ENCODE peak calls at places on chromosome 5, in eight cellular contexts. D is AG09309, I is choroid plexus epithelial cell, N is NB4, L is pancreas, T is AG09319, W is fibroblast of lung, B is upper lobe of left lung. O is an unnamed sample.

GRCh38 chr5:129135633-129136032 is 41.1 kb downstream of the ISOC1 start:
- DNase-seq in D (no peak), I (no peak), N (peak), L (no peak), T (no peak), W (no peak), B (no peak), O (no peak)

GRCh38 chr5:203246-203645 is 12.0 kb downstream of the LRRC14B start:
- DNase-seq in D (no peak), I (no peak), N (no peak), L (no peak), T (no peak), W (no peak), B (no peak), O (no peak)

GRCh38 chr5:84430863-84431663 is 46.4 kb upstream of the EDIL3 start:
- DNase-seq in D (no peak), I (peak), N (no peak), L (no peak), T (no peak), W (no peak), B (no peak), O (peak)

GRCh38 chr5:135829681-135830383 is 4.6 kb upstream of the SLC25A48 start:
- DNase-seq in D (peak), I (peak), N (peak), L (peak), T (no peak), W (peak), B (peak), O (peak)

GRCh38 chr5:59599729-59600128 is 293.8 kb downstream of the PDE4D start:
- DNase-seq in D (no peak), I (no peak), N (no peak), L (no peak), T (no peak), W (no peak), B (no peak), O (no peak)

GRCh38 chr5:44681906-44682305 is 126.8 kb upstream of the MRPS30 start:
- DNase-seq in D (no peak), I (no peak), N (no peak), L (no peak), T (no peak), W (no peak), B (no peak), O (no peak)

GRCh38 chr5:7250609-7251008 is 145.3 kb upstream of the ADCY2 start:
- DNase-seq in D (no peak), I (no peak), N (peak), L (no peak), T (no peak), W (no peak), B (no peak), O (no peak)

GRCh38 chr5:140628711-140629110 is 4.3 kb downstream of the CD14 start:
- DNase-seq in D (no peak), I (no peak), N (no peak), L (no peak), T (no peak), W (peak), B (no peak), O (peak)

GRCh38 chr5:151523335-151523734 is 67.8 kb downstream of the FAT2 start:
- DNase-seq in D (peak), I (peak), N (peak), L (no peak), T (no peak), W (peak), B (no peak), O (peak)

GRCh38 chr5:12023614-12024241 is 119.5 kb upstream of the CTNND2 start:
- DNase-seq in D (peak), I (peak), N (peak), L (no peak), T (no peak), W (peak), B (no peak), O (peak)

GRCh38 chr5:135236187-135236835 is 162.7 kb downstream of the MACROH2A1 start:
- DNase-seq in D (no peak), I (no peak), N (no peak), L (no peak), T (no peak), W (no peak), B (no peak), O (no peak)

GRCh38 chr5:135264451-135265445 is 134.3 kb downstream of the MACROH2A1 start:
- DNase-seq in D (no peak), I (peak), N (no peak), L (no peak), T (no peak), W (peak), B (no peak), O (no peak)

GRCh38 chr5:115450741-115451140 is 93.8 kb downstream of the FEM1C start:
- DNase-seq in D (peak), I (peak), N (no peak), L (no peak), T (peak), W (peak), B (no peak), O (peak)

GRCh38 chr5:5291357-5291756 is 131.1 kb upstream of the ICE1 start:
- DNase-seq in D (no peak), I (peak), N (no peak), L (no peak), T (no peak), W (peak), B (no peak), O (no peak)

GRCh38 chr5:112342364-112342763 is 76.7 kb downstream of the EPB41L4A start:
- DNase-seq in D (no peak), I (no peak), N (no peak), L (no peak), T (no peak), W (no peak), B (no peak), O (no peak)

GRCh38 chr5:138925090-138925635 is 50.0 kb upstream of the LRRTM2 start:
- DNase-seq in D (no peak), I (no peak), N (no peak), L (no peak), T (no peak), W (no peak), B (no peak), O (no peak)

GRCh38 chr5:64654184-64654938 is 35.9 kb upstream of the SHISAL2B start:
- DNase-seq in D (no peak), I (no peak), N (no peak), L (no peak), T (no peak), W (no peak), B (no peak), O (no peak)

GRCh38 chr5:152560508-152561137 is 155.5 kb upstream of the NMUR2 start:
- DNase-seq in D (no peak), I (peak), N (peak), L (peak), T (no peak), W (peak), B (peak), O (peak)

GRCh38 chr5:127844631-127845030 is 141.4 kb downstream of the CCDC192 start:
- DNase-seq in D (no peak), I (peak), N (no peak), L (no peak), T (no peak), W (no peak), B (no peak), O (no peak)

GRCh38 chr5:81164936-81165335 is 68.2 kb upstream of the CKMT2 start:
- DNase-seq in D (no peak), I (peak), N (no peak), L (no peak), T (no peak), W (peak), B (no peak), O (no peak)

GRCh38 chr5:28301676-28302075 is 1263.3 kb upstream of the CDH9 start:
- DNase-seq in D (no peak), I (peak), N (peak), L (no peak), T (no peak), W (peak), B (no peak), O (peak)

GRCh38 chr5:16522096-16522495 is 56.5 kb upstream of the ZNF622 start:
- DNase-seq in D (no peak), I (no peak), N (no peak), L (no peak), T (no peak), W (no peak), B (no peak), O (no peak)

GRCh38 chr5:140627972-140628371 is 5.0 kb downstream of the CD14 start:
- DNase-seq in D (no peak), I (no peak), N (no peak), L (no peak), T (no peak), W (no peak), B (no peak), O (no peak)

GRCh38 chr5:107389130-107389553 is 281.6 kb downstream of the EFNA5 start:
- DNase-seq in D (no peak), I (peak), N (peak), L (no peak), T (no peak), W (peak), B (peak), O (peak)

GRCh38 chr5:134874831-134875655 is 872 bp downstream of the TXNDC15 start:
- DNase-seq in D (peak), I (peak), N (peak), L (peak), T (peak), W (peak), B (peak), O (peak)

GRCh38 chr5:149371296-149371962 is 7.7 kb downstream of the IL17B start:
- DNase-seq in D (no peak), I (peak), N (peak), L (peak), T (no peak), W (peak), B (peak), O (peak)

GRCh38 chr5:17077447-17078233 is 139.8 kb upstream of the BASP1 start:
- DNase-seq in D (no peak), I (no peak), N (no peak), L (no peak), T (no peak), W (no peak), B (no peak), O (no peak)

GRCh38 chr5:157516016-157516415 is 56.0 kb downstream of the NIPAL4 start:
- DNase-seq in D (no peak), I (peak), N (no peak), L (no peak), T (no peak), W (peak), B (no peak), O (peak)

GRCh38 chr5:112685929-112686328 is 51.8 kb upstream of the APC start:
- DNase-seq in D (no peak), I (peak), N (no peak), L (no peak), T (no peak), W (peak), B (no peak), O (peak)

GRCh38 chr5:108629779-108630178 is 117.9 kb upstream of the FER start:
- DNase-seq in D (no peak), I (no peak), N (no peak), L (no peak), T (no peak), W (no peak), B (no peak), O (no peak)

GRCh38 chr5:14176888-14177287 is 33.7 kb downstream of the TRIO start:
- DNase-seq in D (no peak), I (no peak), N (no peak), L (no peak), T (no peak), W (no peak), B (no peak), O (no peak)

GRCh38 chr5:149325166-149325735 is 20.0 kb upstream of the GRPEL2 start:
- DNase-seq in D (no peak), I (peak), N (no peak), L (no peak), T (no peak), W (peak), B (no peak), O (peak)

GRCh38 chr5:135484563-135485157 is 32.5 kb upstream of the TIFAB start:
- DNase-seq in D (no peak), I (no peak), N (no peak), L (no peak), T (no peak), W (no peak), B (peak), O (no peak)

GRCh38 chr5:158530111-158530510 is 569.6 kb downstream of the EBF1 start:
- DNase-seq in D (no peak), I (no peak), N (no peak), L (no peak), T (no peak), W (no peak), B (no peak), O (no peak)

GRCh38 chr5:174729075-174729680 is 4.8 kb downstream of the MSX2 start:
- DNase-seq in D (no peak), I (no peak), N (no peak), L (no peak), T (no peak), W (no peak), B (no peak), O (no peak)

GRCh38 chr5:7824995-7825394 is 25.9 kb downstream of the CFAP90 start:
- DNase-seq in D (no peak), I (no peak), N (no peak), L (no peak), T (no peak), W (no peak), B (no peak), O (no peak)

DNA sequence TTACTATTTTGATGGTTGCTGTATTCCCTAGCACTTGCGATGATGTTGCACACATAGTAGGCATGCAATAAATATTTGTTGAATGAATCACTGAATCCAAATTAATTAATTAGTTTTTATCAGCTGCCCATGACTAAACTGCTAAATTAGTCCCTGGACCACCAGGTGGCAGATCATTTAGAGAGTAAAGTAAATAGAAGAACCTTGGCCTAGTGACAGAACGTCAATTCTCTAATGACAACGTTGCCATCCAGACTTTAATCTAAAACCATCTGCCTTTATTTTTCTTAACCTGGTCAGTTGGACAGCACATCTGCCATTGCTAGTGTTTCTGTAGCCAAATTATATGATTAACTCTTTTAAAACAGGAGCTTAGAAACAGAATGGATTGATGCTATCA is 457.5 kb downstream of the KIF4B start:
- DNase-seq in D (no peak), I (no peak), N (no peak), L (no peak), T (no peak), W (no peak), B (no peak), O (no peak)
- TF ChIP-seq CTCF in D (no peak), I (no peak), N (no peak), L (no peak), T (no peak), W (no peak), B (no peak), O (no peak)

DNA sequence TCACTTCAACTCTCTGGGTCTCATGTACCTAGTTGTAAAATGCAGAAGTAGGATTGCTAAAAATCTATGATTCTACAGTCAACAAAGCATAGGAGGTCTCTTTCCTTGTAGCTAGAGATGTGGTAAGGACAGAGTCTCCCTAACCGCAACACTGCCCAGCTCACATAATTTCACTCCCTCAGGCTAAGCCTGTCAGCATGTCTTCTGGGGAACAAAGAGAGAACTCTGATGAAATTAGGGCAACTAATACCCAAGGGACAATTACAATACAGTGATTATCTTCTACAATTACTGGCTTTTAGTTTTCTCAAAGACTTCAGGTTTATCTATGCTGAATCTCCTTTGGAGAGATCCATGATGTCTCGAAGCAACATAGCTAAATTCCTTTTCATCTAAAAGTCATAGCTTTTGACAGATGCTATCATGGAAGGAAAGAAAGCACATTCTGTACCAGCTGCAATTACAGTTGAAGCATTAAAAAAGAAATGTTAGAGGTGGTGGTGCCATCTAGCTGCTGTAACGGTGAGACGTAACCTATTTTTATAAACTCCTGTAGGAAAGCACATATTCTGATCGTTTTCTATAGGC is 141.1 kb upstream of the TARS1 start:
- DNase-seq in D (no peak), I (peak), N (peak), L (no peak), T (no peak), W (peak), B (no peak), O (peak)
- TF ChIP-seq CTCF in D (peak), I (peak), N (peak), L (no peak), T (peak), W (peak), B (no peak), O (peak)

DNA sequence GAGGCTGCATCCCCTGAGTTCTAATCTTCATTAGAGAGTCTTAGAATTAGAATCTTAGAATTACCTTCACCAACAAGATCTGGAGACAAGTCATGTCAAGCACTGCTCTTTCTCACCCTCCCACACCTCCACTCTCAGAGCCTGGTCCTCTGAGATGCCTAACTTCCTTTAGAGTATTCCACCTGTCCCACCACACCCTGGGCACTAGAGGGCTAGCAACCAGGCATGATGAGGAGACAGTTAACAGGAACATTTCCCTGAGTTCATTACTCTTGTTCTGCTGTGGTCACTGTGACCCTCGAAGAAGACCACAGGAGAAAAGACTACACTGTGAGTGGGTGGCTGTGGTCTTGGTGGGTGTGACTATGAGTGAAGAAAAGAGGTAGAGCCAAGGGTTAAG is 25.2 kb upstream of the MAP1B start:
- DNase-seq in D (no peak), I (no peak), N (no peak), L (no peak), T (no peak), W (no peak), B (no peak), O (no peak)
- TF ChIP-seq CTCF in D (no peak), I (no peak), N (no peak), L (no peak), T (no peak), W (no peak), B (no peak), O (no peak)

GRCh38 chr5:168471785-168472184 is 14.5 kb upstream of the RARS1 start:
- DNase-seq in D (no peak), I (peak), N (no peak), L (no peak), T (no peak), W (peak), B (no peak), O (no peak)

GRCh38 chr5:168467755-168468280 is 18.5 kb upstream of the RARS1 start:
- DNase-seq in D (no peak), I (no peak), N (no peak), L (no peak), T (no peak), W (no peak), B (no peak), O (no peak)

GRCh38 chr5:168477060-168477459 is 9.2 kb upstream of the RARS1 start:
- DNase-seq in D (peak), I (peak), N (peak), L (no peak), T (peak), W (peak), B (no peak), O (peak)

GRCh38 chr5:168468836-168469235 is 17.4 kb upstream of the RARS1 start:
- DNase-seq in D (peak), I (peak), N (no peak), L (no peak), T (no peak), W (peak), B (no peak), O (peak)

GRCh38 chr5:168472329-168472728 is 13.9 kb upstream of the RARS1 start:
- DNase-seq in D (peak), I (peak), N (no peak), L (no peak), T (peak), W (peak), B (no peak), O (peak)
- TF ChIP-seq CTCF in D (peak), I (peak), N (no peak), L (no peak), T (peak), W (peak), B (no peak), O (peak)

GRCh38 chr5:9387879-9388278 is 158.0 kb downstream of the SEMA5A start:
- DNase-seq in D (no peak), I (peak), N (no peak), L (no peak), T (no peak), W (no peak), B (no peak), O (no peak)
- TF ChIP-seq CTCF in D (peak), I (peak), N (no peak), L (no peak), T (no peak), W (no peak), B (no peak), O (no peak)

DNA sequence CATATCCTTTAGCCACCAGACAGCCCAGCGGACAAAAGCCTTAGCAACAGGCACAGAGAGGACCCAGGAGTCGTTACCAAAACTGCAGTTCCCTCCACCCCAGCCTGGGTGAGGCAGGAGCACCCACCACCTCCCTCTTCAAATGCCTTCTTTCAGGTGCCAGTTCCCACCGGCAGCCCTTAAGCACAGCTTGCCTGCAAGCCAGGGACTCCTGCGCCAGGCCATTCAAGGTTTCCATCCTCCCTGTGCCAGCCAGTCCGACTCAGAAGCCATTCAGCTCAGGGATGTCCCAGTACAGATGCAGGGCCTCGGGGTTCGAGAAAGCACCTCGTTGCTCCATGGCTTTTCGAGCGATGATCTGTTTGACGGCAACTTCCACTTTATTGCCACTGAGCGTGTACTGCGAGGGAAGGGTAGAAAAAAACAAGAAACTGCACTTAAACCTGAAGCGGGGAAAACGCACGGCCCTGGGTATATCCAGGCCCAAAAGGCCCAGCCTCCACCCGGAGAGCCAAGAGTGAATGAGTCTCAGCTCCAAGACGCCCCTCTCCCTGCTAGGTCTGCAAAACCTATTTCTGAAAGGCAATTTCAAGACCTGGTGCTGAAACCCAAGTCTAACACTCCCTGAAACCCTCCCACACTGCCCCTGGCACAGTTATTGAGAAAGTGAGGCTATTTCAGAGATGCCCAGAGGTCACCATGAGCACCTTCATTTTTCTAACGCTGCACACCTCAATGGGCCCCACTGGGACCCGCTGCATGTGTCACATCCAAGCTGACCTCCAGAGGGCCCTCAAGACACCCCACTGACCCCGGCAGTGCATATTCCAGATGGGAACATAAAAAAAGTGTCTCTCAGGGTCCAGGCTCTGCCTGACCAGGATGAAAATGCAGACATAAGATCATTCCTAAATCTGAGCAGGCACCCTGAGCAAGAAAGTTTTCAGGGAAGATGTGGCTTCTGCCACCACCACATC is 36.8 kb upstream of the ZNF354A start:
- DNase-seq in D (no peak), I (no peak), N (no peak), L (no peak), T (no peak), W (no peak), B (no peak), O (no peak)
- TF ChIP-seq CTCF in D (no peak), I (no peak), N (peak), L (no peak), T (no peak), W (no peak), B (no peak), O (no peak)

GRCh38 chr5:61139094-61139873 is 23.0 kb downstream of the SMIM15 start:
- DNase-seq in D (no peak), I (peak), N (peak), L (no peak), T (no peak), W (no peak), B (no peak), O (peak)
- TF ChIP-seq CTCF in D (peak), I (peak), N (no peak), L (no peak), T (peak), W (peak), B (no peak), O (peak)

GRCh38 chr5:172319708-172320441 is 36.3 kb upstream of the UBTD2 start:
- DNase-seq in D (no peak), I (no peak), N (no peak), L (no peak), T (no peak), W (no peak), B (no peak), O (no peak)
- TF ChIP-seq CTCF in D (no peak), I (no peak), N (no peak), L (no peak), T (no peak), W (no peak), B (no peak), O (no peak)

O was measured in cardiac fibroblast.